ENCODE peak calls at places on chromosomes 7 and 10, in five cellular contexts. X is A549, H is K562, V is HepG2, L is GM12878. K is an unnamed sample.

GRCh38 chr10:35633006-35633980 is 8.8 kb downstream of the FZD8 start:
- DNase-seq in H (no peak), L (no peak), X (no peak), V (no peak), K (no peak)

GRCh38 chr7:41825927-41826480 is 123.1 kb upstream of the INHBA start:
- DNase-seq in L (no peak), H (no peak), X (no peak), V (no peak), K (peak)

GRCh38 chr10:34489973-34490372 is 325.1 kb downstream of the PARD3 start:
- DNase-seq in V (no peak), X (peak), L (no peak), H (no peak), K (no peak)

GRCh38 chr7:27167170-27167505 is 1.8 kb upstream of the HOXA9 start:
- DNase-seq in X (no peak), L (no peak), H (no peak), V (no peak), K (no peak)

GRCh38 chr10:79112898-79113431 is 44.2 kb downstream of the ZMIZ1 start:
- DNase-seq in L (no peak), X (peak), V (no peak), H (no peak), K (peak)

GRCh38 chr10:36670616-36671402 is 454.6 kb upstream of the ANKRD30A start:
- DNase-seq in L (no peak), V (no peak), H (no peak), X (peak), K (peak)

GRCh38 chr10:88670497-88670896 is 6.3 kb downstream of the LIPF start:
- DNase-seq in X (no peak), H (no peak), V (no peak), L (no peak), K (no peak)

GRCh38 chr7:143419880-143420279 is 11.2 kb upstream of the EPHA1 start:
- DNase-seq in V (no peak), X (no peak), L (no peak), H (no peak), K (no peak)

GRCh38 chr10:43396928-43397624 is 11.9 kb downstream of the HNRNPF start:
- DNase-seq in X (peak), H (peak), V (peak), L (no peak), K (peak)

GRCh38 chr10:58010076-58010475 is 257.6 kb downstream of the IPMK start:
- DNase-seq in X (no peak), V (no peak), H (no peak), L (no peak), K (no peak)

GRCh38 chr10:17109475-17110207 is 20.0 kb downstream of the CUBN start:
- DNase-seq in X (peak), V (no peak), H (peak), L (no peak), K (peak)

GRCh38 chr7:79452495-79453265 is 787 bp downstream of the MAGI2 start:
- DNase-seq in H (no peak), L (no peak), V (peak), X (peak), K (peak)

GRCh38 chr10:46546591-46547330 is 9.7 kb downstream of the GPRIN2 start:
- DNase-seq in H (no peak), V (no peak), X (no peak), L (no peak), K (no peak)

GRCh38 chr10:3820255-3820654 is 35.2 kb upstream of the KLF6 start:
- DNase-seq in X (no peak), L (no peak), V (no peak), H (no peak), K (no peak)

GRCh38 chr10:71080381-71081228 is 131.8 kb upstream of the UNC5B start:
- DNase-seq in L (no peak), H (no peak), V (no peak), X (no peak), K (no peak)

GRCh38 chr7:158239290-158239981 is 348.2 kb downstream of the PTPRN2 start:
- DNase-seq in V (no peak), H (peak), L (no peak), X (no peak), K (no peak)

GRCh38 chr10:73814276-73814895 is 3.0 kb upstream of the NDST2 start:
- DNase-seq in L (no peak), V (no peak), X (no peak), H (no peak), K (no peak)

GRCh38 chr10:100978121-100978895 is 9.0 kb downstream of the MRPL43 start:
- DNase-seq in H (no peak), L (no peak), V (no peak), X (no peak), K (no peak)

GRCh38 chr7:136405931-136406777 is 429.0 kb upstream of the MTPN start:
- DNase-seq in H (peak), X (peak), L (no peak), V (peak), K (peak)

GRCh38 chr7:728602-729001 is 1.5 kb upstream of the PRKAR1B start:
- DNase-seq in V (no peak), X (no peak), L (no peak), H (no peak), K (no peak)

GRCh38 chr7:146654048-146654447 is 537.4 kb downstream of the CNTNAP2 start:
- DNase-seq in X (no peak), V (no peak), L (no peak), H (no peak), K (no peak)

GRCh38 chr10:124741281-124741921 is 2.8 kb downstream of the FAM53B start:
- DNase-seq in H (peak), V (peak), X (peak), L (no peak), K (peak)

GRCh38 chr7:122885583-122886356 is 490 bp downstream of the CADPS2 start:
- DNase-seq in H (peak), X (peak), V (peak), L (no peak), K (peak)

GRCh38 chr10:35191523-35191922 is 64.9 kb downstream of the CREM start:
- DNase-seq in H (peak), L (no peak), X (no peak), V (no peak), K (peak)

GRCh38 chr10:23172846-23173548 is 19.1 kb upstream of the PTF1A start:
- DNase-seq in X (no peak), L (no peak), V (no peak), H (no peak), K (no peak)

GRCh38 chr7:55508301-55509011 is 63.8 kb downstream of the VOPP1 start:
- DNase-seq in L (no peak), V (peak), X (no peak), H (no peak), K (no peak)

GRCh38 chr7:99839560-99840011 is 11.8 kb downstream of the CYP3A43 start:
- DNase-seq in V (no peak), X (no peak), L (no peak), H (no peak), K (no peak)

GRCh38 chr7:50940621-50941020 is 157.9 kb upstream of the GRB10 start:
- DNase-seq in V (no peak), L (no peak), H (no peak), X (no peak), K (no peak)

GRCh38 chr7:158672975-158673374 is 31.6 kb downstream of the NCAPG2 start:
- DNase-seq in H (no peak), X (peak), L (no peak), V (no peak), K (no peak)

GRCh38 chr10:128759174-128759573 is 633.0 kb upstream of the MKI67 start:
- DNase-seq in X (no peak), H (no peak), L (no peak), V (no peak), K (no peak)

GRCh38 chr10:124646483-124647352 is 97.5 kb downstream of the FAM53B start:
- DNase-seq in X (peak), V (peak), H (peak), L (no peak), K (peak)

GRCh38 chr7:147722119-147722518 is 868.4 kb upstream of the C7orf33 start:
- DNase-seq in L (no peak), V (no peak), X (no peak), H (no peak), K (no peak)

GRCh38 chr7:124101173-124101768 is 68.4 kb upstream of the TMEM229A start:
- DNase-seq in X (peak), H (peak), L (no peak), V (peak), K (peak)

GRCh38 chr10:126133906-126134703 is 237.7 kb downstream of the FANK1 start:
- DNase-seq in H (no peak), V (no peak), L (no peak), X (peak), K (no peak)

GRCh38 chr10:121851791-121852190 is 76.0 kb downstream of the ATE1 start:
- DNase-seq in L (no peak), V (no peak), H (no peak), X (no peak), K (no peak)

GRCh38 chr10:129288940-129289468 is 178.0 kb upstream of the MGMT start:
- DNase-seq in X (no peak), H (no peak), L (no peak), V (no peak), K (no peak)

GRCh38 chr10:89916481-89916880 is 215.1 kb downstream of the KIF20B start:
- DNase-seq in X (no peak), H (no peak), V (no peak), L (no peak), K (no peak)

GRCh38 chr7:69109131-69109740 is 489.0 kb upstream of the AUTS2 start:
- DNase-seq in L (no peak), V (no peak), H (no peak), X (no peak), K (no peak)

GRCh38 chr7:131328387-131329175 is 905 bp downstream of the MKLN1 start:
- DNase-seq in X (no peak), V (no peak), H (no peak), L (no peak), K (peak)

GRCh38 chr10:124287791-124288190 is 130.9 kb downstream of the OAT start:
- DNase-seq in L (no peak), X (no peak), V (no peak), H (no peak), K (no peak)

DNA sequence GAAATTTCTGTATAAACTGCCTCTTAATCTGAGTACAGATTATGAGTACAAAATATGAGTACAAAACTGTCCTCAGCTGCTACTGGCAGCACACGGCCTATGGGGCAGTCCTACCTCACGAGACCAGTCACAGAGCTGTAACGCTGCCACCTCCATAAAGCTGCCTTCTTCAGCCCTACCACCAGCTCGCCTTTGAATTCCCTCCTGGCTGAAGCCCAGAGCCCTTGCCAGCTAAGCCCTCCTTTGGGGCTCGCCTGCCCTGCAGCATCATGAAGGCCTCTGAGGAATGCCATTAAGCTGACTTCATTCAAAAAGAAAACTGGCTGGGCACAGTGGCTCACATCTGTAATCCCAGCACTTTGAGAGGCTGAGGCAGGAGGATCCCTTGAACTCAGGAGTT is 180.0 kb upstream of the SH2B2 start:
- DNase-seq in V (no peak), X (no peak), L (no peak), H (no peak), K (no peak)
- TF ChIP-seq MYC in V (no peak), X (no peak), L (no peak), H (no peak), K (no peak)

DNA sequence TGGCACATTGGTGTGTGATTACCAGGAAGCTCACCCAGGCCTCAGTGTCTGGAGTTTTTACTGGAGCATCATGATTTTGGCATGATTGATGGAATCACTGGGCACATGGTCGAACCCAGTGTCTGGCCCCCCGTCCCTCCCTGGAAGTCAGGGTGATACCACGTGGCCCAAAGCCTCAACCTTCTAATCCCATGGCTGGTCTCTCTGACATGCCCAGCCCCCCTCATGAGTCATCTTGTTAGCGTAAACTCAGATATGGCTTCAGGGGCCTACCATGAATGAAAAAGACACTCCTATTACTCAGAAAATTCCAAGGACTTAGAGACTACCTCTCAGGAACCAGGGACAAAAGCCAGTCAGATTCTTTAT is 109.3 kb downstream of the GRK5 start:
- DNase-seq in H (peak), X (peak), L (no peak), V (peak), K (peak)
- H3K27ac ChIP-seq in H (peak), X (peak), L (no peak), V (peak), K (peak)

DNA sequence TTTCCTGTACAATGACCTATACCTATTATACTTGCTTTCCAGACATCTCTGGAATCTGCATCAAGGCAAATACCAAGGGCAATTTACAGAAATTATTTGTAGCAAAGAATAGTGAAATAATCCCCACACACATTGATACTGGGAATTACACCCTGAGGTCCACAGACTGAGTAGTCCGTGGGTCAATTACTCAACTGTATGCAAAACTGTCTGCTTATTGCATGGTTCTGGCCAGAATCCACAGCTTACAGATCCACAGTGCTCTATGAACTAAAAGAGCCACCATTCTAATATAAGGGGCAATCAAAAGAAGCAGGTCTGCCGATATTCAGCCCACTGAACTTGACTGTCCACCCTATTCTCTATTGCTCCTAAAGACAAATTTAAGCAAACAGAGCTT is 5.7 kb downstream of the CHCHD3 start:
- DNase-seq in X (no peak), H (no peak), L (no peak), V (no peak), K (no peak)
- TF ChIP-seq MAX in X (no peak), H (no peak), L (no peak), V (no peak), K (no peak)

GRCh38 chr10:132848306-132848705 is 62.4 kb upstream of the NKX6-2 start:
- DNase-seq in L (no peak), V (no peak), X (no peak), H (no peak), K (no peak)
- TF ChIP-seq MYC in L (no peak), V (no peak), X (no peak), H (no peak), K (no peak)

DNA sequence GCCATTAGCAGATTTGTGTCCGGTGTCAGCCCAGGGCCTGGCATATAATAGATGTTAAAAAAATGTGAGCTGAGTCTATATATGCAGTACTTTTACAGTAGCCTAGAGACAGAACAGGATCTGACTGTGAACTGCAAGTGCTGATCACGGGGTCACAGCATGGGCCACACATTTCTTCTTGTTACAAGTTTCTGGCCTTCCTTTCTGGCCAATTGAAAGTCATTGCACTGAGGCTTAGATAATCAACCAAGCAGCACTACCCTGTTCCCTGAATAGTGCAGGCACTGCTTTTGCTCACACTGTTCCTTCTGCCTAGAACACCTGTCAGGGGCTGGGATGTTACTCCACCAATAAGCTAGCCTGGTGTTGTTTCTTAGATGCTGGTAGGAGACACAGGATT is 5.4 kb upstream of the MARVELD1 start:
- DNase-seq in X (no peak), L (no peak), H (no peak), V (no peak), K (no peak)
- H3K27ac ChIP-seq in X (no peak), L (no peak), H (no peak), V (no peak), K (no peak)

GRCh38 chr10:31262672-31263071 is 56.3 kb upstream of the ZEB1 start:
- DNase-seq in X (no peak), V (no peak), H (no peak), L (no peak), K (no peak)
- TF ChIP-seq MAX in X (no peak), V (no peak), H (no peak), L (no peak), K (no peak)